ENCODE peak calls at places on chromosomes 4 and X, in seven cellular contexts. F is type B pancreatic cell, S is fibroblast of mammary gland, Y is cardiac fibroblast, A is AG10803, W is GM13977, J is HFFc6. G is an unnamed sample.

GRCh38 chr4:168558587-168558986 is 61.7 kb downstream of the PALLD start:
- DNase-seq in W (no peak), Y (peak; percentile 86), J (peak; percentile 15), A (peak; percentile 68), S (peak; percentile 33), F (no peak), G (no peak)

GRCh38 chrX:46244451-46244850 is 300.8 kb downstream of the ZNF674 start:
- DNase-seq in W (no peak), A (no peak), J (no peak), Y (peak; percentile 25), F (no peak), S (peak; percentile 18), G (no peak)

GRCh38 chrX:39873111-39873510 is 224.6 kb downstream of the BCOR start:
- DNase-seq in F (no peak), A (no peak), J (no peak), Y (no peak), S (no peak), W (no peak), G (no peak)

GRCh38 chrX:110851780-110852179 is 56.2 kb upstream of the CHRDL1 start:
- DNase-seq in Y (peak; percentile 17), S (peak; percentile 46), A (peak; percentile 12), J (no peak), F (no peak), W (no peak), G (peak; percentile 1)

GRCh38 chrX:11533211-11533651 is 132.5 kb downstream of the ARHGAP6 start:
- DNase-seq in F (no peak), J (peak; percentile 72), A (peak; percentile 78), W (peak; percentile 56), Y (peak; percentile 85), S (peak; percentile 88), G (no peak)

GRCh38 chr4:10596586-10597285 is 87.8 kb downstream of the CLNK start:
- DNase-seq in Y (no peak), W (no peak), A (no peak), S (no peak), J (no peak), F (no peak), G (no peak)

GRCh38 chr4:8084031-8084660 is 74.5 kb downstream of the ABLIM2 start:
- DNase-seq in Y (no peak), A (no peak), W (no peak), S (no peak), F (no peak), J (no peak), G (no peak)

GRCh38 chrX:73562986-73563739 is at the start of gene CHIC1:
- DNase-seq in A (peak; percentile 55), S (peak; percentile 57), Y (peak; percentile 66), F (peak; percentile 74), J (peak; percentile 51), W (peak; percentile 66), G (peak; percentile 71)

GRCh38 chr4:174531486-174531885 is 9.2 kb upstream of the HPGD start:
- DNase-seq in A (no peak), F (no peak), Y (no peak), S (no peak), J (no peak), W (no peak), G (no peak)

GRCh38 chrX:2974946-2975345 is 31.4 kb upstream of the ARSH start:
- DNase-seq in S (no peak), A (peak; percentile 13), W (no peak), J (no peak), F (no peak), Y (peak; percentile 18), G (no peak)

GRCh38 chrX:16144420-16144819 is 21.1 kb downstream of the GRPR start:
- DNase-seq in J (no peak), S (peak; percentile 4), F (no peak), W (no peak), A (peak; percentile 13), Y (no peak), G (no peak)

GRCh38 chr4:54218736-54219135 is 10.4 kb upstream of the PDGFRA start:
- DNase-seq in J (no peak), F (no peak), Y (no peak), S (no peak), W (no peak), A (no peak), G (no peak)

GRCh38 chr4:100519205-100519604 is 1.4 kb upstream of the EMCN start:
- DNase-seq in A (no peak), J (no peak), F (no peak), W (no peak), S (no peak), Y (peak; percentile 18), G (no peak)

GRCh38 chrX:67570839-67571238 is 27.0 kb downstream of the AR start:
- DNase-seq in W (no peak), F (no peak), A (no peak), Y (no peak), S (no peak), J (no peak), G (no peak)

DNA sequence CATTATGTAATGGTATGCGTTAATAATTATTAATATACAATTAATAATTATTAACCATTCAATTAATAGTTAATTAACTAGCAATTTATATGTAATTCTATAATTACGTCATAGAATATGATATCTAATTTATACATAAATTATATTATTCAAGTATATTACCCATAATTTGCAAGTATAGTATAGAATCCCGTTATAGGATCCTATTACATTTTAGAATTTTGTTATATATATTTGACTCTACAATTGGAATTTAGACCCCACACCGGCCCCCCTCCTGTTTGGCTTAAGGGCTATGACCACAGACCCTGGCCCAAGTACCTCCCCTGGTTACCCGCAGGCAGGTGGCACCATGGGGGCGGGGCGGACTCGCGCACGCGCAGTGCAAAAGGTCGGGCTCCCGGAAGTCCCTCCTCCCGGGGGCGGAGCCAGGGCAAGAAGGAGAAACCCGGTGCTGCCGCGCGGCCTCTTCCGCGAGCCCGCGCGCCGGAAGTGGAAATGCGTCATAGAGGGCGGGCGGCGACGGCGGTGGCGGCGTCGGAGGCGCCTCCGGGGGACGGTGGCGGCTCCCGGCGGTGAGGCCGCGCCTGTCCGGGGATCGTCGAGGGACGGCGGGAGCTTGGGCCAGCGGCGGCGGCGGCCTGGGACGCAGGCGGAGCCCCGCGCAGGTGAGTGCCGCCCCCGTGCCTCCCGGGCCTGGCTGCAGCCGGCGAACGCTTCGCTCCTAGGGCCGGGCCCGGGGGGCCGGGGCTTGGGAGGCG is at the start of gene AKAP17A:
- DNase-seq in W (peak; percentile 99), S (peak; percentile 88), F (peak; percentile 98), A (peak; percentile 92), Y (peak; percentile 92), J (peak; percentile 88), G (peak; percentile 96)
- TF ChIP-seq CTCF in W (peak; percentile 32), S (no peak), F (peak; percentile 23), A (no peak), Y (no peak), J (no peak), G (no peak)

DNA sequence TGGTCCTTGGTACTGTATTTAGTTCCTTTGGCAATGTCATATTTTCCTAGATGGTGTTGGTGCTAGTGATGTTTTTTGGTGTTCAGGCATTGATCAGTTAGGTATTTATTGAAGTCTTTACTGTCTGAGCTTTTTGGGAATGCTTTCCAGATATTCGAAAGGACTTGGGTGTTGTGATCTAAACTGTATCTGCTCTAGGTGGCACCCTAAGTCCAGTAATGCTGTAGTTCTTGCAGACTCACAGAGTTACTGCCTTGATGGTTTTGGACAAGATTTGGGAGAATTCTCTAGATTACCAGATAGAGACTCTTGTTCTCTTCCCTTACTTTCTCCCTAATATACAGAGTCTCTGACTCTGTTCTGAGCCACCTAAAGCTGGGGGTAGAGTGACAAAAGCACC is 513.6 kb upstream of the PITX2 start:
- DNase-seq in F (no peak), W (no peak), J (peak; percentile 69), S (peak; percentile 61), A (peak; percentile 65), Y (peak; percentile 49), G (no peak)
- TF ChIP-seq CTCF in F (peak; percentile 30), W (no peak), J (peak; percentile 74), S (peak; percentile 29), A (peak; percentile 58), Y (peak; percentile 5), G (no peak)

GRCh38 chr4:124000233-124000632 is 603.6 kb downstream of the SPRY1 start:
- DNase-seq in W (no peak), Y (no peak), J (no peak), A (no peak), F (no peak), S (no peak), G (no peak)

GRCh38 chr4:123995939-123996338 is 599.3 kb downstream of the SPRY1 start:
- DNase-seq in W (no peak), Y (peak; percentile 86), F (no peak), S (peak; percentile 93), J (peak; percentile 72), A (peak; percentile 81), G (no peak)

GRCh38 chr4:123994917-123995316 is 598.3 kb downstream of the SPRY1 start:
- DNase-seq in Y (no peak), W (no peak), J (no peak), A (no peak), S (no peak), F (no peak), G (no peak)

GRCh38 chr4:123997736-123998449 is 601.3 kb downstream of the SPRY1 start:
- DNase-seq in S (no peak), J (no peak), F (no peak), W (no peak), A (no peak), Y (no peak), G (no peak)

DNA sequence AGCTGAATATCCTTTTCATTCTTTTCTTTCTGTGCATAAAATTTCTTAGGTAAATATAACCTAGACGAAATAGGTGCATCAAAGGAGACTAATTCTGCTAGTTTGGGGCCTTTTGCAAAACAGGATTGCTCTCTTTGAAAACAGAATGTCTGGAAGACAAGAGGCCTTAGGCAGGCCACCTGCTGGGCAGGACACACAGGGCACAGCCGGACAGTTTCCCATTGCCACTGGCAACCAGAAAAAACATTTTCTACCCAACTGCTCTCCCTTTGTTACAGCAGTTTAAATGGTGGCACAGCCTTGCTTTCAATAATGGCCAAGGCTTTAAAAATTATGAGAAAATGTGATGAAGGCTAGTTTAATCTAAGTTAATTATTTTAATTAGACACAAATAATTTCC is 600.5 kb downstream of the SPRY1 start:
- DNase-seq in W (no peak), F (no peak), A (no peak), S (no peak), J (no peak), Y (no peak), G (no peak)
- TF ChIP-seq CTCF in W (no peak), F (peak; percentile 49), A (no peak), S (no peak), J (peak; percentile 46), Y (no peak), G (no peak)

GRCh38 chr4:77578145-77578544 is 27.5 kb upstream of the CXCL13 start:
- DNase-seq in A (no peak), F (no peak), Y (no peak), S (no peak), J (no peak), W (no peak), G (no peak)
- TF ChIP-seq CTCF in A (no peak), F (peak; percentile 38), Y (no peak), S (peak; percentile 28), J (peak; percentile 68), W (peak; percentile 13), G (peak; percentile 32)

G was measured in activated CD8-positive, alpha-beta T cell treated with anti-CD3 and anti-CD28 coated beads for 36 hours.